ENCODE peak calls at places on chromosomes 6 and 20, in eight cellular contexts. L is activated naive CD8-positive, alpha-beta T cell treated with anti-CD3 and anti-CD28 coated beads for 36 hours; H is left cardiac atrium; B is AG08396; K is astrocyte; V is stimulated activated CD8-positive, alpha-beta memory T cell treated with anti-CD3 and anti-CD28 coated beads, Interleukin-12 subunit alpha, Interleukin-12 subunit beta, amount 100 ng/mL, for 1 hour; C is kidney tubule cell; G is mucosa of gallbladder. E is an unnamed sample.

GRCh38 chr20:38162878-38163875 is 1.9 kb downstream of the TGM2 start:
- DNase-seq in K (no peak), L (no peak), C (no peak), H (no peak), G (no peak), V (no peak), B (no peak), E (no peak)

GRCh38 chr20:957544-957943 is 41.4 kb upstream of the ANGPT4 start:
- DNase-seq in L (no peak), K (no peak), G (no peak), C (no peak), B (peak; percentile 47), V (no peak), H (no peak), E (no peak)

GRCh38 chr6:17197607-17198006 is 83.6 kb upstream of the RBM24 start:
- DNase-seq in G (no peak), L (no peak), B (no peak), V (no peak), H (no peak), C (no peak), K (no peak), E (no peak)

GRCh38 chr6:126553856-126554255 is 213.9 kb downstream of the CENPW start:
- DNase-seq in C (no peak), L (no peak), V (no peak), H (no peak), B (no peak), K (no peak), G (no peak), E (no peak)

GRCh38 chr6:32973934-32974333 is 5.5 kb downstream of the BRD2 start:
- DNase-seq in L (peak; percentile 35), V (no peak), C (peak; percentile 51), B (peak; percentile 59), H (no peak), K (peak; percentile 49), G (no peak), E (no peak)

GRCh38 chr6:56279346-56280080 is 32.1 kb upstream of the COL21A1 start:
- DNase-seq in L (no peak), K (peak; percentile 71), B (no peak), C (peak; percentile 96), H (no peak), G (no peak), V (no peak), E (no peak)

GRCh38 chr6:113857565-113858066 is 471 bp downstream of the MARCKS start:
- DNase-seq in H (peak; percentile 31), K (no peak), V (no peak), C (no peak), B (peak; percentile 53), G (no peak), L (no peak), E (no peak)

GRCh38 chr6:49563006-49563886 is 12.8 kb downstream of the C6orf141 start:
- DNase-seq in G (no peak), K (no peak), H (no peak), C (no peak), V (no peak), B (no peak), L (no peak), E (no peak)